ENCODE peak calls at places on chromosomes 6 and 20, in nine cellular contexts. One of them, this sample, is unnamed. For H3K9me3, the result is how much of the 10 kb centered on the place peaks cover.

GRCh38 chr6:127201321-127201720 is 65.3 kb upstream of the RNF146 start:
- DNase-seq in lower lobe of right lung: no peak
- DNase-seq in mammary epithelial cell: peak
- DNase-seq in uterus: no peak
- DNase-seq in WERI-Rb-1: no peak
- DNase-seq in CD8-positive, alpha-beta T cell: no peak
- DNase-seq in colonic mucosa: no peak
- DNase-seq in AG04450: peak
- DNase-seq in suprapubic skin: no peak
- DNase-seq in this sample: no peak

GRCh38 chr6:116530436-116530835 is 15.0 kb downstream of the TRAPPC3L start:
- DNase-seq in lower lobe of right lung: no peak
- DNase-seq in mammary epithelial cell: no peak
- DNase-seq in uterus: no peak
- DNase-seq in WERI-Rb-1: no peak
- DNase-seq in CD8-positive, alpha-beta T cell: no peak
- DNase-seq in colonic mucosa: no peak
- DNase-seq in AG04450: peak
- DNase-seq in suprapubic skin: no peak
- DNase-seq in this sample: no peak

GRCh38 chr20:20212675-20213096 is 155.2 kb upstream of the INSM1 start:
- DNase-seq in lower lobe of right lung: no peak
- DNase-seq in mammary epithelial cell: no peak
- DNase-seq in uterus: no peak
- DNase-seq in WERI-Rb-1: no peak
- DNase-seq in CD8-positive, alpha-beta T cell: no peak
- DNase-seq in colonic mucosa: no peak
- DNase-seq in AG04450: no peak
- DNase-seq in suprapubic skin: no peak
- DNase-seq in this sample: peak

GRCh38 chr6:84424956-84425355 is 197.5 kb upstream of the CEP162 start:
- DNase-seq in lower lobe of right lung: no peak
- DNase-seq in mammary epithelial cell: no peak
- DNase-seq in uterus: no peak
- DNase-seq in WERI-Rb-1: no peak
- DNase-seq in CD8-positive, alpha-beta T cell: no peak
- DNase-seq in colonic mucosa: no peak
- DNase-seq in AG04450: no peak
- DNase-seq in suprapubic skin: no peak
- DNase-seq in this sample: no peak

GRCh38 chr6:145544031-145544430 is 191.3 kb downstream of the EPM2A start:
- DNase-seq in lower lobe of right lung: no peak
- DNase-seq in mammary epithelial cell: peak
- DNase-seq in uterus: peak
- DNase-seq in WERI-Rb-1: no peak
- DNase-seq in CD8-positive, alpha-beta T cell: no peak
- DNase-seq in colonic mucosa: no peak
- DNase-seq in AG04450: peak
- DNase-seq in suprapubic skin: no peak
- DNase-seq in this sample: no peak

GRCh38 chr6:137879885-137880430 is 12.9 kb downstream of the TNFAIP3 start:
- DNase-seq in lower lobe of right lung: no peak
- DNase-seq in mammary epithelial cell: no peak
- DNase-seq in uterus: no peak
- DNase-seq in WERI-Rb-1: no peak
- DNase-seq in CD8-positive, alpha-beta T cell: no peak
- DNase-seq in colonic mucosa: no peak
- DNase-seq in AG04450: no peak
- DNase-seq in suprapubic skin: no peak
- DNase-seq in this sample: no peak

GRCh38 chr6:56335733-56336132 is 88.4 kb upstream of the COL21A1 start:
- DNase-seq in lower lobe of right lung: no peak
- DNase-seq in mammary epithelial cell: peak
- DNase-seq in uterus: no peak
- DNase-seq in WERI-Rb-1: no peak
- DNase-seq in CD8-positive, alpha-beta T cell: no peak
- DNase-seq in colonic mucosa: no peak
- DNase-seq in AG04450: peak
- DNase-seq in suprapubic skin: no peak
- DNase-seq in this sample: no peak

GRCh38 chr6:144543006-144543871 is 258.1 kb downstream of the UTRN start:
- DNase-seq in lower lobe of right lung: no peak
- DNase-seq in mammary epithelial cell: peak
- DNase-seq in uterus: no peak
- DNase-seq in WERI-Rb-1: no peak
- DNase-seq in CD8-positive, alpha-beta T cell: no peak
- DNase-seq in colonic mucosa: no peak
- DNase-seq in AG04450: no peak
- DNase-seq in suprapubic skin: no peak
- DNase-seq in this sample: no peak

GRCh38 chr6:105875974-105876640 is 210.0 kb upstream of the PRDM1 start:
- DNase-seq in lower lobe of right lung: no peak
- DNase-seq in mammary epithelial cell: no peak
- DNase-seq in uterus: no peak
- DNase-seq in WERI-Rb-1: peak
- DNase-seq in CD8-positive, alpha-beta T cell: no peak
- DNase-seq in colonic mucosa: no peak
- DNase-seq in AG04450: no peak
- DNase-seq in suprapubic skin: no peak
- DNase-seq in this sample: no peak

GRCh38 chr20:37804584-37805566 is 98.1 kb upstream of the VSTM2L start:
- DNase-seq in lower lobe of right lung: no peak
- DNase-seq in mammary epithelial cell: no peak
- DNase-seq in uterus: no peak
- DNase-seq in WERI-Rb-1: no peak
- DNase-seq in CD8-positive, alpha-beta T cell: no peak
- DNase-seq in colonic mucosa: no peak
- DNase-seq in AG04450: no peak
- DNase-seq in suprapubic skin: no peak
- DNase-seq in this sample: no peak

GRCh38 chr6:116476021-116476678 is 15.0 kb downstream of the CALHM6 start:
- DNase-seq in lower lobe of right lung: no peak
- DNase-seq in mammary epithelial cell: no peak
- DNase-seq in uterus: no peak
- DNase-seq in WERI-Rb-1: no peak
- DNase-seq in CD8-positive, alpha-beta T cell: no peak
- DNase-seq in colonic mucosa: no peak
- DNase-seq in AG04450: no peak
- DNase-seq in suprapubic skin: no peak
- DNase-seq in this sample: no peak

GRCh38 chr6:152206072-152206818 is 398.8 kb downstream of the ESR1 start:
- DNase-seq in lower lobe of right lung: no peak
- DNase-seq in mammary epithelial cell: no peak
- DNase-seq in uterus: peak
- DNase-seq in WERI-Rb-1: peak
- DNase-seq in CD8-positive, alpha-beta T cell: peak
- DNase-seq in colonic mucosa: peak
- DNase-seq in AG04450: no peak
- DNase-seq in suprapubic skin: no peak
- DNase-seq in this sample: no peak

GRCh38 chr6:34237722-34238506 is 1.2 kb downstream of the HMGA1 start:
- DNase-seq in lower lobe of right lung: peak
- DNase-seq in mammary epithelial cell: no peak
- DNase-seq in uterus: peak
- DNase-seq in WERI-Rb-1: peak
- DNase-seq in CD8-positive, alpha-beta T cell: peak
- DNase-seq in colonic mucosa: peak
- DNase-seq in AG04450: no peak
- DNase-seq in suprapubic skin: peak
- DNase-seq in this sample: no peak

GRCh38 chr6:105988321-105988720 is 97.8 kb upstream of the PRDM1 start:
- DNase-seq in lower lobe of right lung: no peak
- DNase-seq in mammary epithelial cell: no peak
- DNase-seq in uterus: no peak
- DNase-seq in WERI-Rb-1: no peak
- DNase-seq in CD8-positive, alpha-beta T cell: no peak
- DNase-seq in colonic mucosa: no peak
- DNase-seq in AG04450: no peak
- DNase-seq in suprapubic skin: no peak
- DNase-seq in this sample: no peak

DNA sequence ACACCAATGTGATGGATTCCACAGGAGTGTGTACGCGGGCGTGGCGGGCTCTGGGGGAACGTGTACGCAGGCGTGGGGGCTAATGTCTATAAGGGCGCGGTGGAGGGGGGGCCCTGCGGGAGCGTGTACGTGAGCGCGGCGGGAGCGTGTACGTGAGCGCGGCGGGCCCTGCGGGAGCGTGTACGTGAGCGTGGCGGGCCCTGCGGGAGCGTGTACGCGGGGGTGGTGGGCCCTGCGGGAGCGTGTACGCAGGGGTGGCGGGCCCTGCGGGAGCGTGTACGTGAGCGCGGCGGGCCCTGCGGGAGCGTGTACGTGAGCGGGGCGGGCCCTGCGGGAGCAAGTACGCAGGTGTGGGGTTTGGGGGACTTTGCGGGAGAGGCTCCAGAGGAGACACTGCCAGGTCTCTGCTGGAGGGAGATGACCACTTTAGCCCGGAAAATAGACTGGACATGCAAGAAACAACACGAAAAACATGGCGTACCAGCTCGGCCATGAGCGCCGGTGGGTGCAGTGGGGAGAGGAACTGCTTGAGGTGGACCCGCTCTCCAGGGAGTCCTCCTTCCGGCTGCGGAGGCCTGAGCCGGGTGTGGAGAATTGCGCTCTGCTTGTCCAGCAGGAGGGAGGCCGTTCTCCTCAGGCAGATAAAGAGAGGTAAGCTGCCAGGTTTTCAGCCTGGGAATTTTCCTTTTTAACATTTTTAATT is 27.8 kb upstream of the SMOC2 start:
- DNase-seq in lower lobe of right lung: no peak
- DNase-seq in mammary epithelial cell: no peak
- DNase-seq in uterus: no peak
- DNase-seq in WERI-Rb-1: no peak
- DNase-seq in CD8-positive, alpha-beta T cell: peak
- DNase-seq in colonic mucosa: no peak
- DNase-seq in AG04450: no peak
- DNase-seq in suprapubic skin: no peak
- DNase-seq in this sample: no peak
- H3K9me3 ChIP-seq in lower lobe of right lung: under half
- H3K9me3 ChIP-seq in mammary epithelial cell: under half
- H3K9me3 ChIP-seq in uterus: under half
- H3K9me3 ChIP-seq in WERI-Rb-1: under half
- H3K9me3 ChIP-seq in CD8-positive, alpha-beta T cell: under half
- H3K9me3 ChIP-seq in colonic mucosa: under half
- H3K9me3 ChIP-seq in AG04450: half or more
- H3K9me3 ChIP-seq in suprapubic skin: under half
- H3K9me3 ChIP-seq in this sample: under half

DNA sequence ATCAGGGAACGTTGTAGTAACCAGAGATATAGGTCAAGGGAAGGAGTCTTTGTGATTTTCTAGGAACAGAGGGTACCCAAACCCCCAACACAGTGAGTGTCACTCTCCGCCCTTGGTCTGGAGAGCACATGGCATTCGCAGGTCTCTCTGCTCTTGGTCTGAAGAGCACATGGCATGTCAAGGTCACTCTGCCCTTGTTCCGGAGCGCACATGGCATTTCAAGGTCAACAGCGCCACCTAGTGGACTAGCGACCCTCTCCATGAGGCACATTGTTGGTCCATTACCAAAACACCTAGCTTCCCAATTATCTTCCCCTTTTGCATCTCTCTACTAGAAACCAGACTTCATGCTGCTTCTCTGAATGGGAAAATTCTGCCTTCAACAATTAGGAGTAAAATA is 260.0 kb downstream of the C6orf118 start:
- DNase-seq in lower lobe of right lung: no peak
- DNase-seq in mammary epithelial cell: no peak
- DNase-seq in uterus: no peak
- DNase-seq in WERI-Rb-1: peak
- DNase-seq in CD8-positive, alpha-beta T cell: no peak
- DNase-seq in colonic mucosa: no peak
- DNase-seq in AG04450: no peak
- DNase-seq in suprapubic skin: no peak
- DNase-seq in this sample: no peak
- TF ChIP-seq CTCF in lower lobe of right lung: peak
- TF ChIP-seq CTCF in mammary epithelial cell: peak
- TF ChIP-seq CTCF in uterus: no peak
- TF ChIP-seq CTCF in WERI-Rb-1: peak
- TF ChIP-seq CTCF in CD8-positive, alpha-beta T cell: no peak
- TF ChIP-seq CTCF in colonic mucosa: no peak
- TF ChIP-seq CTCF in AG04450: peak
- TF ChIP-seq CTCF in suprapubic skin: no peak
- TF ChIP-seq CTCF in this sample: peak

DNA sequence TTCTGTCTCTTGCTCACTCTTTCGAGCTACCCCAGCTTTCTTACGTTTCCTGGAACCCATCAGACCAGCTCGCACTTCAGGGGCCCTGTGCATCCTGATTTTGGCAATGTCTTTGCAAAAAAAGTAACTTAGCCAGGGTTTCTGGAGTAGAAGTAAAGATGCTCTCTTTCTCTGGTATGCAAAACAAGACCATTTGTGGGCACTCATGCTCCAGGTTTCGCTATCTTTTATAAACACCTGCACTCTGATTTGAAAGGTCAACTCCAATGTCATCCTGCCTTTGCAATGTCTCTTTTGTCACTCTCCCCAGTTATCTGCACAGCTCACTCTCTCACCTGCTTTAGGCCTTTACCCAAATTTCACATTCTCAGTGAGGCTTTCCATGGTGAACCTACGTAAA is 869.1 kb downstream of the QKI start:
- DNase-seq in lower lobe of right lung: no peak
- DNase-seq in mammary epithelial cell: no peak
- DNase-seq in uterus: no peak
- DNase-seq in WERI-Rb-1: no peak
- DNase-seq in CD8-positive, alpha-beta T cell: no peak
- DNase-seq in colonic mucosa: no peak
- DNase-seq in AG04450: no peak
- DNase-seq in suprapubic skin: no peak
- DNase-seq in this sample: no peak
- H3K9me3 ChIP-seq in lower lobe of right lung: under half
- H3K9me3 ChIP-seq in mammary epithelial cell: under half
- H3K9me3 ChIP-seq in uterus: under half
- H3K9me3 ChIP-seq in WERI-Rb-1: under half
- H3K9me3 ChIP-seq in CD8-positive, alpha-beta T cell: under half
- H3K9me3 ChIP-seq in colonic mucosa: under half
- H3K9me3 ChIP-seq in AG04450: under half
- H3K9me3 ChIP-seq in suprapubic skin: under half
- H3K9me3 ChIP-seq in this sample: under half

DNA sequence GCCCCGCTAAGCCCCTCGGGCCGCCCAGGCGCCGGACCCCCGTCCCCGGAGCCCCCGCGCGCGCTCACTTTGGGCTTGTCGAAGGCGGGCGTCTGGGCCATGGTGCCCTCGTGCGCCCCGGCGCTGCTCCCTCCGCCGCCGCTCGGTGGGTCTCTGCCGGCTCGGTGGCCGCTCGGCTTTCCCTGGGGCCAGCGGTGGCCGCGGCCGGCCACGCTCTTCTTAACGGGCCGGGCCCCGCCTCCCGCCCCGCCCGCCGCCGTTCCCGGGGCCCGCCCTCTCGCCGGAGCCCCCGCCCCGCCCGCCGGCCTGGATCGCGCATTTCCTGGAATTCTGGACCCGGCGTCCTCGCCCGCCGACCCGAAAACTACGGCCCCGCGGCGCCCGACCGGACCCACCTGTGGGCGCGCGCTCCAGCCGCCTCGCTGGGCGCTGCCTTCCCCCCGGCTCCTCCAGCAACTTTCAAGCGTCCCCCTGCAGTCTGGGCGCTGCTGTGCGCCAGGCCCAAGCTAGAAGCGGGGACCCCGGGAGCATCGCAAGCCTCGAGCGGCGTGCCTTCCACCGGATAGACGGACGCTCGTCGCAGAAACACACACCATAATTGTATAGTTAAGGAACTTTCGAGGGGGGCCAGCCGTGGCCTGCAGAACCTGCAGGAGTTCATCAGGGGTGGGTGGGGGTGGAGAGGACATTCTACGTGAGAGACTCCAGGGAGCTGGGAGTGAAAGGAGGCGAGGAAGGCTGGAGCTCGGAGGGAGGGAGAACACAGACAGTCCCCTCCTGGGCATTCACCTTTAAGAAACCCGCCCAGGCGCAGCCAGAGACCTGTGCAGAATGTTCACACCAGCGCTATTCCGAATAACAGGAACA is at the start of gene ADA:
- DNase-seq in lower lobe of right lung: peak
- DNase-seq in mammary epithelial cell: peak
- DNase-seq in uterus: peak
- DNase-seq in WERI-Rb-1: peak
- DNase-seq in CD8-positive, alpha-beta T cell: peak
- DNase-seq in colonic mucosa: peak
- DNase-seq in AG04450: no peak
- DNase-seq in suprapubic skin: peak
- DNase-seq in this sample: no peak
- TF ChIP-seq CTCF in lower lobe of right lung: no peak
- TF ChIP-seq CTCF in mammary epithelial cell: no peak
- TF ChIP-seq CTCF in uterus: peak
- TF ChIP-seq CTCF in WERI-Rb-1: peak
- TF ChIP-seq CTCF in CD8-positive, alpha-beta T cell: no peak
- TF ChIP-seq CTCF in colonic mucosa: no peak
- TF ChIP-seq CTCF in AG04450: peak
- TF ChIP-seq CTCF in suprapubic skin: no peak
- TF ChIP-seq CTCF in this sample: no peak